ENCODE peak calls at places on chromosome 1, in nine cellular contexts. T, I, M, W, Z, F, X, G and R are unnamed samples.

GRCh38 chr1:215146252-215146975 is 63.9 kb downstream of the KCNK2 start:
- DNase-seq in W (peak), X (peak), T (peak), F (no peak), G (no peak), I (no peak), M (peak), Z (peak), R (peak)

GRCh38 chr1:105544475-105544874 is 1512.0 kb upstream of the PRMT6 start:
- DNase-seq in T (no peak), W (no peak), I (no peak), F (no peak), G (no peak), M (no peak), Z (peak), X (peak), R (no peak)

GRCh38 chr1:62724430-62724829 is 36.2 kb upstream of the DOCK7 start:
- DNase-seq in X (no peak), W (no peak), Z (peak), I (no peak), T (no peak), G (no peak), M (no peak), F (no peak), R (no peak)

GRCh38 chr1:156691665-156692408 is 13.5 kb downstream of the CRABP2 start:
- DNase-seq in Z (peak), M (no peak), T (no peak), F (no peak), W (peak), I (no peak), X (peak), G (peak), R (no peak)

GRCh38 chr1:48232722-48233121 is 10.2 kb downstream of the SLC5A9 start:
- DNase-seq in I (no peak), G (no peak), X (no peak), W (no peak), Z (no peak), M (no peak), F (no peak), T (no peak), R (no peak)

GRCh38 chr1:25569599-25570458 is 26.4 kb downstream of the LDLRAP1 start:
- DNase-seq in W (no peak), G (no peak), M (no peak), I (no peak), Z (peak), T (no peak), X (no peak), F (no peak), R (no peak)

GRCh38 chr1:94974224-94974623 is 47.3 kb upstream of the CNN3 start:
- DNase-seq in F (no peak), W (no peak), M (no peak), G (no peak), T (no peak), I (no peak), Z (peak), X (no peak), R (peak)

GRCh38 chr1:52296345-52296744 is 69.7 kb downstream of the CC2D1B start:
- DNase-seq in G (peak), T (no peak), F (peak), Z (peak), X (peak), I (peak), W (peak), M (no peak), R (peak)

GRCh38 chr1:165011947-165012346 is 344.6 kb downstream of the LMX1A start:
- DNase-seq in I (no peak), W (no peak), T (no peak), X (no peak), Z (no peak), F (no peak), M (no peak), G (no peak), R (no peak)

GRCh38 chr1:183652547-183653467 is at the start of gene APOBEC4:
- DNase-seq in W (no peak), T (no peak), F (no peak), I (no peak), X (peak), Z (no peak), M (no peak), G (no peak), R (no peak)

GRCh38 chr1:156167536-156167935 is 14.2 kb downstream of the SEMA4A start:
- DNase-seq in I (no peak), T (no peak), M (no peak), Z (peak), X (no peak), G (no peak), W (no peak), F (no peak), R (no peak)

GRCh38 chr1:187509091-187509490 is 680.3 kb downstream of the PLA2G4A start:
- DNase-seq in M (no peak), G (no peak), I (no peak), Z (peak), X (peak), T (no peak), F (no peak), W (no peak), R (no peak)

DNA sequence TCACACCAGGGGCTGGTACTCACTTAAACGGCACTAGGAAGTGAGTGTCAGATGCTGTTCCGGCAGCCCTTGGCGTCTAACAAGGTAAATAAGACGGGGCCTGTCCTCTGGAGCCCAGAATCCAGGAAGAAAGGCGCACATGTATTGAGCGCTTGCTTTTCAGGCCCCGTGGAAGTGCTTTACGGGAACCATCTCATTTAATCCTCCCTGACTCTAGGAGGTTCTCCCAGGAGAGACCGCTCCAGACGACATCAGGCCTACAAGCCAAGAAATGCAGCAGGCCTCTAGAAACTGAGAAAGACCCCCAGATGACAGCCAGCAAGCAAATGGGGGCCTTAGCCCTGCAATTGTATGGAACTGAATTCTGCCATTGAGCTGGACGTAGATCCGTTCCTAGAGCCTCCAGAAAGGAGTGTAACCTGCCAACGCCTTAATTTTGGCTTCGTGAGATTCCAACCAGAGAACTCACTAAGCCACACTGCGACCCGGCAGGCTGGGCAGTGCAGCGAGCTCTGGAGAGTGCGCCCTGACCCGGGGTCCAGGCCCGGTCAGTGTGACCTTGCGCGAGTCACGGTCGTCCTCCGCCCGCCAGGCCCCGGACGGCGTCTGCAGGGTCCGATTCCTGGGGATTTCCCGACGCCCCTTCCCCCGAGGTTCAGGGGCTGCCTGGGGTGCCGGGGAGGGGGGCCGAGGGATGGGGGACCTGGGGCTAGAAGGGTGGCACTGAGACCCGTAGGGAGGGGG is 532 bp upstream of the MANEAL start:
- DNase-seq in M (no peak), W (no peak), G (peak), Z (no peak), I (no peak), T (no peak), X (no peak), F (no peak), R (no peak)
- H3K4me3 ChIP-seq in M (peak), W (peak), G (peak), Z (no peak), I (no peak), T (peak), X (no peak), F (no peak), R (no peak)

GRCh38 chr1:100597069-100597741 is 59.3 kb downstream of the GPR88 start:
- DNase-seq in W (no peak), X (peak), F (no peak), M (no peak), T (no peak), I (peak), G (no peak), Z (peak), R (peak)
- H3K4me3 ChIP-seq in W (no peak), X (no peak), F (no peak), M (no peak), T (no peak), I (no peak), G (no peak), Z (peak), R (no peak)

DNA sequence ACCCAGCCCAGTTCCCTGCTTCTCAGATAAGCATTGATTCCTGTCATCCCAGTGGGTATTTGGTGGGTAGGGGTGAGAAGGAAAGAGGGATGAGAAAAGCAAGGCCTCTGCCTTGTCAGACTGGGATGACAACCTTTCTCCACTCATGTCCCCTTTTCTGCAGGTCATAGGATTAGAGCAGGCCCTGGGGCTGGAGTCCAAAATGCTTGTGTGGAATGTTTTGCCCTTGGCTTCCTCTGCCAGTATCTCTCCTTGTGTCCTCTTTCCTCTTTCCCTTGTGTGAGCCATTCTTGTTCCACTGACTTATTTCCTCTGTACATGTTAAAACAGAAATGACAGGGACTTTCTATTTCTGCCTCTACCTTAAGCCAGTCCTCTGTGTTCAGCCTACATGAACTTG is 4.1 kb downstream of the ATP2B4 start:
- DNase-seq in F (no peak), I (no peak), G (no peak), M (no peak), Z (peak), X (peak), W (no peak), T (no peak), R (no peak)
- H3K4me3 ChIP-seq in F (no peak), I (peak), G (no peak), M (peak), Z (peak), X (no peak), W (no peak), T (no peak), R (no peak)

DNA sequence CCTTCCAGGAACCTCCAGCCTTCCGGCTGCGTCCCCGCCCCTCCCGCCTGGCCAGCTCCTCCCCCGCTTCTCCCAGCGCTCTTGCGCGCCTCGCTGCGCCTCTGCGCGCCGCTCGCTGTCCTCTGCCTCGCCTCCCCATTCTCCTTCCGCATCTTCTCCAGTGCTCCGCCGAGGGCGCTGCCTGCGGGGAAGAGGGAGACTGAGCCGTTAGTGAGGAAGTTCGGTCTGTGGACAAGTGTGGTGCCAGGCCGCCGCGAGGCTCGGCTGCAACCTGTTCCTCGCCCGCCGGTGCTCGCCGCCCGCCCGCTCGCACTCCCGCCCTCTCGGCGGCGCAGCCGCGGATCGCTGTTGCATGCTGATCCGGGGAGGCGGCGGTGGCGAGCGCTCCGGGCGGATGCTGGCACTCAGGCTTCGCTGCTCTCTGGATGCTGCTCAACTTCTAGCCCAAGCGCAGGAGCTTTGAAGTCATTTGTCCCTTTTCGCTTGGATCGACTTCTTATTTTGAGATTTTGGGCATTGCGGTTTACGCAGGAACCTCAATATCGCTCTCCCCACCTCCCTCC is 715 bp upstream of the CACNA1E start:
- DNase-seq in T (no peak), X (peak), I (no peak), F (no peak), M (peak), W (peak), G (peak), Z (peak), R (no peak)
- H3K4me3 ChIP-seq in T (peak), X (no peak), I (no peak), F (no peak), M (peak), W (peak), G (peak), Z (peak), R (no peak)

DNA sequence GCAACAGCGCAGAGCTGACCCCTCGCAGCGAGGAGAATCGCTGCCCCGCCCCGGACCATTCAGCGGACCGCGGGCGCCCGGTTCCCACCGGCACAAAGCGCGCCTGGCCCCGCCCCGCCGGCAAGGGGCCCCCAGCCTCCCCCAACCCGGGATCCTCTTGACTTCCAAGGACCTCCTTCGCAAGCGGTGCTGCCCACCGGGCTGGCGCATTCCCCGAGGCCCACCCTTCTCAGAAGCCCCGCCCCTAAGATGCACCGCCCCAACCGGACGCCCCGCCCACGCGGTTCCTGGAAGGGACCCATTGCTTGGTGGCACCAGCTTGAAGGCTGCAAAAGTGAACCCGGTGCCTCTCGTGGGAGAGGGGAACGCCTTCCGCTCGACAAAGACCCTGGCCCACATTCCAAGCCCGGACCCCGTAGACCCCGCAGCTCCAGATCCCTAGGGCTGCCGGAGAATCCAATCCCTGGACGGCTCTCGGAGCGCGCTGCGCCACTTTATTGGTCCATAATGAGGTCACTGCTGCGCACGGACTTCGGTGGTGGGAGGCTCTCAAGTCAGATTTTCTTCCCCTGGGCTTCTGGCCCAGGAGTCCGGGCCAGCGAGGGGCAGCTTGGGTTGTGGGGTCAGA is 2.0 kb downstream of the HES3 start:
- DNase-seq in M (peak), T (no peak), X (no peak), Z (peak), G (peak), F (peak), W (no peak), I (no peak), R (no peak)
- H3K4me3 ChIP-seq in M (peak), T (no peak), X (peak), Z (no peak), G (peak), F (no peak), W (peak), I (no peak), R (no peak)

DNA sequence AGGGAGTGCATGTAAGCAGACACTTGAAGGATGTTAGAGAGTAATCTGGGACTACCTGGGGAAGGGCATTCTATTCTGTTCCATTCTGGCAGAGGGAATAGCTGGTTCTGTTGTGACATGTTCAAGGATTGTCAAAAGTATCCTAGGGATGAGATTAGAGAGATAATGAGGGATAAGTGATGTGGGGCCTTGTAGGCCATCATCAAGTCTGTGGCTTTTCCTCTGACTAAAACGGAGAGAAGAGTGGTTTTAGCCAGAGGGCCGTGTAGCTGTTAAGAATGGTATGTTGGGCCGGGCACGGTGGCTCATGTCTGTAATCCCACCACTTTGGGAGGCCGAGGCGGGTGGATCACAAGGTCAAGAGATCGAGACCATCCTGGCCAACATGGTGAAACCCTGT is 23.6 kb downstream of the TGFB2 start:
- DNase-seq in F (no peak), I (no peak), W (no peak), T (no peak), X (no peak), M (no peak), G (no peak), Z (no peak), R (no peak)
- H3K4me3 ChIP-seq in F (no peak), I (no peak), W (no peak), T (no peak), X (no peak), M (no peak), G (no peak), Z (no peak), R (no peak)

GRCh38 chr1:67312630-67313029 is 5.0 kb downstream of the IL12RB2 start:
- DNase-seq in G (no peak), W (no peak), M (no peak), X (no peak), Z (no peak), F (no peak), I (no peak), T (no peak), R (no peak)

GRCh38 chr1:67304023-67304422 is 3.6 kb upstream of the IL12RB2 start:
- DNase-seq in G (no peak), F (no peak), X (no peak), M (no peak), Z (no peak), W (no peak), T (no peak), I (no peak), R (no peak)

GRCh38 chr1:67306547-67306946 is 1.1 kb upstream of the IL12RB2 start:
- DNase-seq in F (no peak), T (no peak), G (no peak), X (no peak), W (no peak), Z (no peak), I (no peak), M (no peak), R (no peak)

GRCh38 chr1:67308136-67308535 is 463 bp downstream of the IL12RB2 start:
- DNase-seq in G (peak), M (no peak), I (no peak), X (no peak), F (no peak), W (no peak), Z (no peak), T (no peak), R (no peak)

GRCh38 chr1:67307251-67308060 is at the start of gene IL12RB2:
- DNase-seq in T (peak), M (peak), X (no peak), W (peak), F (peak), Z (peak), I (no peak), G (peak), R (no peak)
- H3K4me3 ChIP-seq in T (peak), M (peak), X (peak), W (peak), F (peak), Z (peak), I (no peak), G (peak), R (peak)